ENCODE peak calls at places on chromosomes 2 and 18, in nine cellular contexts. C, M, H, G, D, S, J, F and E are unnamed samples.

GRCh38 chr2:72173640-72174321 is 26.1 kb upstream of the CYP26B1 start:
- DNase-seq in G (no peak), D (no peak), C (no peak), F (no peak), J (peak), H (no peak), M (peak), S (no peak), E (no peak)

GRCh38 chr2:208999911-209000310 is 423.9 kb upstream of the MAP2 start:
- DNase-seq in F (no peak), J (no peak), S (no peak), H (no peak), D (no peak), M (no peak), G (no peak), C (no peak), E (peak)

GRCh38 chr2:218885981-218886447 is 5.4 kb downstream of the WNT10A start:
- DNase-seq in C (no peak), G (no peak), F (no peak), J (no peak), D (no peak), H (no peak), S (no peak), M (no peak), E (no peak)

GRCh38 chr2:47666332-47666731 is 116.6 kb upstream of the MSH6 start:
- DNase-seq in D (no peak), C (no peak), F (no peak), S (no peak), H (no peak), G (no peak), J (no peak), M (no peak), E (no peak)

GRCh38 chr2:44707945-44708645 is 233.4 kb upstream of the SIX3 start:
- DNase-seq in C (no peak), M (no peak), F (no peak), H (no peak), D (no peak), G (no peak), S (no peak), J (no peak), E (no peak)

GRCh38 chr2:196131384-196131861 is 40.0 kb downstream of the STK17B start:
- DNase-seq in S (peak), J (no peak), H (no peak), M (peak), G (peak), F (no peak), D (peak), C (no peak), E (peak)

GRCh38 chr2:54166121-54166773 is 50.8 kb downstream of the ACYP2 start:
- DNase-seq in M (no peak), G (no peak), C (no peak), J (no peak), H (no peak), F (no peak), S (no peak), D (no peak), E (no peak)

GRCh38 chr18:11078491-11078890 is 70.9 kb downstream of the PIEZO2 start:
- DNase-seq in G (no peak), D (no peak), H (no peak), M (no peak), C (no peak), F (no peak), S (no peak), J (no peak), E (no peak)

GRCh38 chr2:69138247-69138754 is 125.3 kb downstream of the ANTXR1 start:
- DNase-seq in F (no peak), G (no peak), J (no peak), S (no peak), M (no peak), H (no peak), D (no peak), C (peak), E (no peak)

GRCh38 chr2:202249521-202249850 is 11.1 kb upstream of the SUMO1 start:
- DNase-seq in C (no peak), F (no peak), S (no peak), D (no peak), J (no peak), H (no peak), M (no peak), G (no peak), E (no peak)

GRCh38 chr18:69261436-69261835 is 139.3 kb upstream of the DOK6 start:
- DNase-seq in H (no peak), G (no peak), S (no peak), F (no peak), D (no peak), M (no peak), C (no peak), J (no peak), E (no peak)

GRCh38 chr18:78688916-78689315 is 290.7 kb upstream of the SALL3 start:
- DNase-seq in C (no peak), S (no peak), H (no peak), D (no peak), J (no peak), F (no peak), G (no peak), M (no peak), E (no peak)

GRCh38 chr2:159147687-159148086 is 138.8 kb downstream of the WDSUB1 start:
- DNase-seq in F (no peak), C (no peak), H (no peak), S (no peak), D (no peak), G (no peak), M (no peak), J (no peak), E (no peak)

GRCh38 chr18:23529597-23529996 is 26.3 kb downstream of the RMC1 start:
- DNase-seq in F (no peak), C (peak), D (no peak), G (no peak), J (no peak), H (no peak), M (peak), S (no peak), E (no peak)

GRCh38 chr2:20231632-20232031 is 6.7 kb upstream of the SDC1 start:
- DNase-seq in M (no peak), G (peak), F (peak), J (no peak), H (no peak), C (peak), S (peak), D (peak), E (peak)

GRCh38 chr2:207143474-207144190 is 22.1 kb downstream of the KLF7 start:
- DNase-seq in S (peak), G (peak), D (no peak), H (peak), J (peak), C (no peak), F (no peak), M (no peak), E (peak)

GRCh38 chr2:202883987-202884675 is 12.6 kb upstream of the ICA1L start:
- DNase-seq in S (no peak), H (no peak), F (no peak), D (no peak), C (no peak), J (no peak), G (no peak), M (peak), E (no peak)

GRCh38 chr18:25557006-25557405 is 205.0 kb upstream of the ZNF521 start:
- DNase-seq in F (no peak), M (no peak), G (no peak), J (no peak), H (no peak), D (no peak), S (no peak), C (no peak), E (no peak)

GRCh38 chr2:230879891-230880290 is 15.1 kb downstream of the ITM2C start:
- DNase-seq in H (no peak), D (no peak), C (no peak), J (no peak), F (no peak), M (no peak), S (no peak), G (no peak), E (peak)

GRCh38 chr2:85770786-85771409 is 17.1 kb downstream of the ATOH8 start:
- DNase-seq in S (no peak), M (no peak), J (no peak), H (no peak), D (no peak), F (no peak), G (no peak), C (no peak), E (no peak)

GRCh38 chr18:24019641-24020331 is 5.2 kb downstream of the TTC39C start:
- DNase-seq in C (no peak), D (no peak), F (no peak), J (no peak), H (no peak), G (no peak), S (no peak), M (no peak), E (no peak)

GRCh38 chr2:233556756-233557736 is 9.5 kb downstream of the USP40 start:
- DNase-seq in H (no peak), G (no peak), D (no peak), C (peak), M (no peak), S (no peak), F (no peak), J (no peak), E (no peak)

GRCh38 chr18:50614838-50615237 is 55.0 kb downstream of the MAPK4 start:
- DNase-seq in M (no peak), J (no peak), H (no peak), S (peak), F (no peak), D (peak), G (no peak), C (no peak), E (no peak)

GRCh38 chr2:47293967-47294366 is 109.0 kb upstream of the MSH2 start:
- DNase-seq in G (no peak), H (no peak), D (no peak), F (no peak), C (no peak), J (no peak), M (no peak), S (no peak), E (peak)

GRCh38 chr2:112577756-112578155 is 6.7 kb upstream of the CHCHD5 start:
- DNase-seq in F (no peak), G (no peak), J (no peak), C (no peak), D (no peak), S (no peak), H (no peak), M (no peak), E (no peak)

GRCh38 chr2:128058114-128058513 is 30.3 kb upstream of the SAP130 start:
- DNase-seq in H (no peak), G (no peak), D (no peak), S (no peak), M (no peak), C (no peak), J (no peak), F (no peak), E (no peak)

GRCh38 chr18:12543697-12544096 is 114.2 kb downstream of the SPIRE1 start:
- DNase-seq in J (no peak), F (no peak), G (no peak), C (no peak), D (no peak), S (no peak), H (no peak), M (no peak), E (no peak)

GRCh38 chr2:128722469-128722868 is 403.8 kb upstream of the HS6ST1 start:
- DNase-seq in G (no peak), C (no peak), S (no peak), F (no peak), D (no peak), H (no peak), J (no peak), M (no peak), E (no peak)

GRCh38 chr18:5972298-5972697 is 77.0 kb upstream of the TMEM200C start:
- DNase-seq in G (no peak), C (no peak), S (no peak), D (no peak), F (no peak), H (no peak), J (no peak), M (no peak), E (no peak)

GRCh38 chr2:239121600-239122012 is 273.7 kb downstream of the TWIST2 start:
- DNase-seq in G (no peak), D (no peak), J (no peak), M (no peak), F (no peak), C (no peak), H (peak), S (no peak), E (no peak)

GRCh38 chr2:3282056-3282998 is 95.3 kb downstream of the EIPR1 start:
- DNase-seq in M (no peak), J (no peak), D (no peak), G (peak), S (peak), F (no peak), H (peak), C (no peak), E (no peak)

GRCh38 chr2:74886811-74887210 is 52.9 kb downstream of the HK2 start:
- DNase-seq in M (no peak), D (no peak), S (no peak), G (no peak), C (no peak), F (no peak), H (no peak), J (no peak), E (no peak)

GRCh38 chr2:74886251-74886650 is 52.3 kb downstream of the HK2 start:
- DNase-seq in D (no peak), J (no peak), H (no peak), G (no peak), F (no peak), M (no peak), C (no peak), S (no peak), E (no peak)

GRCh38 chr2:74884118-74884517 is 50.2 kb downstream of the HK2 start:
- DNase-seq in J (no peak), H (no peak), S (no peak), G (no peak), F (no peak), C (no peak), M (no peak), D (no peak), E (no peak)

GRCh38 chr2:74883011-74883410 is 49.1 kb downstream of the HK2 start:
- DNase-seq in F (no peak), S (no peak), H (no peak), C (no peak), J (no peak), M (no peak), D (no peak), G (no peak), E (no peak)

GRCh38 chr2:74884866-74885265 is 50.9 kb downstream of the HK2 start:
- DNase-seq in F (no peak), J (no peak), S (no peak), M (no peak), G (no peak), D (no peak), C (no peak), H (no peak), E (no peak)
- TF ChIP-seq EP300 in F (no peak), J (no peak), S (no peak), M (no peak), G (no peak), D (no peak), C (no peak), H (no peak), E (no peak)

GRCh38 chr2:181849601-181850000 is 41.9 kb upstream of the ITPRID2 start:
- DNase-seq in J (no peak), H (no peak), F (no peak), M (no peak), S (no peak), D (no peak), C (no peak), G (no peak), E (no peak)

GRCh38 chr2:181846840-181847554 is 44.5 kb upstream of the ITPRID2 start:
- DNase-seq in H (no peak), G (no peak), S (no peak), D (no peak), C (no peak), F (no peak), M (no peak), J (no peak), E (peak)

GRCh38 chr2:181847729-181848128 is 43.8 kb upstream of the ITPRID2 start:
- DNase-seq in H (no peak), S (no peak), J (no peak), C (no peak), F (no peak), M (no peak), D (no peak), G (no peak), E (no peak)

GRCh38 chr2:181846359-181846758 is 45.2 kb upstream of the ITPRID2 start:
- DNase-seq in D (no peak), H (no peak), F (no peak), C (no peak), G (no peak), M (no peak), J (no peak), S (no peak), E (no peak)

GRCh38 chr2:181848356-181848876 is 43.1 kb upstream of the ITPRID2 start:
- DNase-seq in G (no peak), M (no peak), C (no peak), F (no peak), D (no peak), J (no peak), S (no peak), H (no peak), E (no peak)
- TF ChIP-seq EP300 in G (no peak), M (no peak), C (no peak), F (no peak), D (no peak), J (no peak), S (no peak), H (no peak), E (no peak)

DNA sequence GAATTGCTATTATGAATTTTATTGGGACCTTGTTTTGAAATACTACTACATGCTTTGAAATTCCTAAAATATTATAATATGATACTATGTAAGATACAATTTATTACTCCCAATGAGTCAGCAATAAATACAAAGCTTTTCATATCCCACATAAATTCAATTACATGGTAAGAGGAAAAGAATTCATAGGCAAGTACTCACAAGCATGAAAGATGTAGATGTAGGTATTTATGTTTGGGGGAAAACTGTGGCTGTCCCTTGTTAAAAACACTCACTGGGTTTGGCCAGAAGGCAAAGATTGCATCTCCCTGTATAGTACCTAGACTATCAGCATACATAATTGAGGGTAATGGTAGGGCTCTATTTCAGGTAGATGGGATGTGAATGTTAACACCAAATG is 90.4 kb downstream of the MBD2 start:
- DNase-seq in J (no peak), M (no peak), F (no peak), H (no peak), D (no peak), S (no peak), G (no peak), C (no peak), E (no peak)
- TF ChIP-seq EP300 in J (no peak), M (no peak), F (no peak), H (no peak), D (no peak), S (no peak), G (no peak), C (no peak), E (no peak)

GRCh38 chr18:39149211-39149806 is 1583.7 kb upstream of the CELF4 start:
- DNase-seq in C (no peak), J (no peak), D (no peak), S (no peak), F (no peak), M (no peak), G (no peak), H (no peak), E (no peak)
- TF ChIP-seq EP300 in C (no peak), J (no peak), D (no peak), S (no peak), F (no peak), M (no peak), G (no peak), H (no peak), E (no peak)

GRCh38 chr2:10369269-10370255 is 66.9 kb downstream of the HPCAL1 start:
- DNase-seq in D (peak), G (peak), M (peak), C (no peak), H (no peak), J (no peak), S (no peak), F (no peak), E (peak)

GRCh38 chr2:10370895-10371294 is 68.2 kb downstream of the HPCAL1 start:
- DNase-seq in S (no peak), H (no peak), G (no peak), J (no peak), C (no peak), M (no peak), D (no peak), F (no peak), E (no peak)

GRCh38 chr2:10368491-10369231 is 66.0 kb downstream of the HPCAL1 start:
- DNase-seq in F (no peak), S (no peak), C (no peak), M (no peak), D (peak), H (no peak), G (peak), J (no peak), E (no peak)

GRCh38 chr2:10371441-10372194 is 68.9 kb downstream of the HPCAL1 start:
- DNase-seq in M (no peak), H (no peak), G (no peak), F (no peak), J (no peak), C (no peak), D (no peak), S (no peak), E (no peak)

GRCh38 chr2:10370390-10370789 is 67.7 kb downstream of the HPCAL1 start:
- DNase-seq in M (no peak), F (no peak), D (no peak), H (no peak), J (no peak), C (no peak), G (no peak), S (no peak), E (no peak)
- TF ChIP-seq EP300 in M (no peak), F (no peak), D (no peak), H (no peak), J (no peak), C (no peak), G (no peak), S (no peak), E (no peak)

GRCh38 chr2:197799072-197799471 is 5.3 kb upstream of the PLCL1 start:
- DNase-seq in F (no peak), C (no peak), H (no peak), J (no peak), G (no peak), M (no peak), S (no peak), D (no peak), E (no peak)
- TF ChIP-seq EP300 in F (no peak), C (no peak), H (no peak), J (no peak), G (no peak), M (no peak), S (no peak), D (no peak), E (no peak)

DNA sequence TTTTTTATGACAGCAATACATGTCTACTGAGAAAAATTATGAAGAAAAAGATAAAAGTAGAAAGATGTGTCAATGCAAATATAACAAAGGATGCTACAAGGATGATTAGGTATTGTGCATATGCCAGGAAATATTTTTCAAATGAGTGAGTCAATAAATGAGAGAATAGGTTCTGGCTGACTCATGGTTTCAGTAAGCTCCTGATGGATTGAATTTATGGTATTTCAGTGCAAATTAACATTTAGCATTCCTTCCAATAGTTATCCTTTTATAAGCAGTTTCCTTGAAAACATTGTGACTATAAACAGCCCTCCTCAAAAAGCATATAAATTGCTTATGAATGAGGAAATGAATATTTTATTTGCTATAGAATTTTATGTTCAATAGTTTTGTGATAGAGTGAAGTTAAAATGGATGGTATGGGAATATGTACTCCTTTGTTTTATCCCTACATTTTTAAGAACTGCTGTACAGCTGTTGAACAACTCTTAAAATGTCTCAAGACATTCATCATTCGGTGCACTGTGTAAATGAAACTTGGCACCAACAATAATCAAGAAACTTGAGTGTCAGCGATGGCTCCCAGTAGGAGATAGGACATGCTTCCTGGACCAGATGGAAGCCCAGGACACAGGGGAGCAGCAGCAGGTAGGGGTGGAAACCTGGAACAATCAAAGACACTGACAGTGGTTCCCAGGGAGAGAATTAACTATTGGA is 144.7 kb downstream of the PMAIP1 start:
- DNase-seq in M (no peak), G (no peak), C (peak), H (no peak), D (no peak), J (no peak), S (no peak), F (no peak), E (no peak)
- TF ChIP-seq EP300 in M (no peak), G (no peak), C (no peak), H (no peak), D (no peak), J (no peak), S (no peak), F (no peak), E (no peak)